ENCODE peak calls at places on chromosomes 2 and 18, in nine cellular contexts. One of them, this sample, is unnamed.

GRCh38 chr18:77118256-77119090 is 14.1 kb downstream of the MBP start:
- DNase-seq in IMR-90: no peak
- DNase-seq in T-helper 9 cell: no peak
- DNase-seq in lower lobe of right lung: no peak
- DNase-seq in cardiac muscle cell: no peak
- DNase-seq in cardiac fibroblast: no peak
- DNase-seq in C1 segment of cervical spinal cord: no peak
- DNase-seq in left cardiac atrium: no peak
- DNase-seq in activated CD8-positive, alpha-beta T cell treated with anti-CD3 and anti-CD28 coated beads, Interleukin-2, amount 10 ng/mL, durations not matched to agents 7 days and 5 days: no peak
- DNase-seq in this sample: no peak

GRCh38 chr2:42249887-42250286 is 80.7 kb downstream of the EML4 start:
- DNase-seq in IMR-90: no peak
- DNase-seq in T-helper 9 cell: no peak
- DNase-seq in lower lobe of right lung: no peak
- DNase-seq in cardiac muscle cell: no peak
- DNase-seq in cardiac fibroblast: no peak
- DNase-seq in C1 segment of cervical spinal cord: no peak
- DNase-seq in left cardiac atrium: no peak
- DNase-seq in activated CD8-positive, alpha-beta T cell treated with anti-CD3 and anti-CD28 coated beads, Interleukin-2, amount 10 ng/mL, durations not matched to agents 7 days and 5 days: no peak
- DNase-seq in this sample: no peak

GRCh38 chr2:156430978-156431358 is 5.2 kb upstream of the GPD2 start:
- DNase-seq in IMR-90: peak; percentile 73
- DNase-seq in T-helper 9 cell: no peak
- DNase-seq in lower lobe of right lung: no peak
- DNase-seq in cardiac muscle cell: peak; percentile 50
- DNase-seq in cardiac fibroblast: peak; percentile 70
- DNase-seq in C1 segment of cervical spinal cord: no peak
- DNase-seq in left cardiac atrium: no peak
- DNase-seq in activated CD8-positive, alpha-beta T cell treated with anti-CD3 and anti-CD28 coated beads, Interleukin-2, amount 10 ng/mL, durations not matched to agents 7 days and 5 days: no peak
- DNase-seq in this sample: peak; percentile 47

GRCh38 chr2:167294031-167294774 is 405.9 kb downstream of the XIRP2 start:
- DNase-seq in IMR-90: peak; percentile 24
- DNase-seq in T-helper 9 cell: no peak
- DNase-seq in lower lobe of right lung: peak; percentile 39
- DNase-seq in cardiac muscle cell: peak; percentile 23
- DNase-seq in cardiac fibroblast: peak; percentile 52
- DNase-seq in C1 segment of cervical spinal cord: no peak
- DNase-seq in left cardiac atrium: no peak
- DNase-seq in activated CD8-positive, alpha-beta T cell treated with anti-CD3 and anti-CD28 coated beads, Interleukin-2, amount 10 ng/mL, durations not matched to agents 7 days and 5 days: no peak
- DNase-seq in this sample: no peak

GRCh38 chr2:191056218-191056617 is 42.2 kb upstream of the STAT1 start:
- DNase-seq in IMR-90: no peak
- DNase-seq in T-helper 9 cell: no peak
- DNase-seq in lower lobe of right lung: no peak
- DNase-seq in cardiac muscle cell: no peak
- DNase-seq in cardiac fibroblast: no peak
- DNase-seq in C1 segment of cervical spinal cord: no peak
- DNase-seq in left cardiac atrium: no peak
- DNase-seq in activated CD8-positive, alpha-beta T cell treated with anti-CD3 and anti-CD28 coated beads, Interleukin-2, amount 10 ng/mL, durations not matched to agents 7 days and 5 days: peak; percentile 54
- DNase-seq in this sample: no peak

GRCh38 chr2:53202063-53202462 is 565.5 kb upstream of the CHAC2 start:
- DNase-seq in IMR-90: peak; percentile 84
- DNase-seq in T-helper 9 cell: no peak
- DNase-seq in lower lobe of right lung: no peak
- DNase-seq in cardiac muscle cell: peak; percentile 80
- DNase-seq in cardiac fibroblast: peak; percentile 78
- DNase-seq in C1 segment of cervical spinal cord: no peak
- DNase-seq in left cardiac atrium: peak; percentile 24
- DNase-seq in activated CD8-positive, alpha-beta T cell treated with anti-CD3 and anti-CD28 coated beads, Interleukin-2, amount 10 ng/mL, durations not matched to agents 7 days and 5 days: no peak
- DNase-seq in this sample: peak; percentile 76

GRCh38 chr2:238096311-238097011 is 3.7 kb upstream of the ESPNL start:
- DNase-seq in IMR-90: no peak
- DNase-seq in T-helper 9 cell: no peak
- DNase-seq in lower lobe of right lung: no peak
- DNase-seq in cardiac muscle cell: no peak
- DNase-seq in cardiac fibroblast: no peak
- DNase-seq in C1 segment of cervical spinal cord: no peak
- DNase-seq in left cardiac atrium: no peak
- DNase-seq in activated CD8-positive, alpha-beta T cell treated with anti-CD3 and anti-CD28 coated beads, Interleukin-2, amount 10 ng/mL, durations not matched to agents 7 days and 5 days: peak; percentile 19
- DNase-seq in this sample: no peak

GRCh38 chr18:11668441-11669169 is 20.5 kb upstream of the GNAL start:
- DNase-seq in IMR-90: no peak
- DNase-seq in T-helper 9 cell: no peak
- DNase-seq in lower lobe of right lung: no peak
- DNase-seq in cardiac muscle cell: no peak
- DNase-seq in cardiac fibroblast: no peak
- DNase-seq in C1 segment of cervical spinal cord: no peak
- DNase-seq in left cardiac atrium: no peak
- DNase-seq in activated CD8-positive, alpha-beta T cell treated with anti-CD3 and anti-CD28 coated beads, Interleukin-2, amount 10 ng/mL, durations not matched to agents 7 days and 5 days: no peak
- DNase-seq in this sample: no peak

GRCh38 chr18:13241083-13241892 is 22.7 kb downstream of the LDLRAD4 start:
- DNase-seq in IMR-90: no peak
- DNase-seq in T-helper 9 cell: no peak
- DNase-seq in lower lobe of right lung: peak; percentile 45
- DNase-seq in cardiac muscle cell: no peak
- DNase-seq in cardiac fibroblast: no peak
- DNase-seq in C1 segment of cervical spinal cord: no peak
- DNase-seq in left cardiac atrium: no peak
- DNase-seq in activated CD8-positive, alpha-beta T cell treated with anti-CD3 and anti-CD28 coated beads, Interleukin-2, amount 10 ng/mL, durations not matched to agents 7 days and 5 days: no peak
- DNase-seq in this sample: no peak

GRCh38 chr2:173159794-173160463 is 84.3 kb downstream of the MAP3K20 start:
- DNase-seq in IMR-90: peak; percentile 99
- DNase-seq in T-helper 9 cell: no peak
- DNase-seq in lower lobe of right lung: peak; percentile 90
- DNase-seq in cardiac muscle cell: peak; percentile 99
- DNase-seq in cardiac fibroblast: peak; percentile 99
- DNase-seq in C1 segment of cervical spinal cord: peak; percentile 35
- DNase-seq in left cardiac atrium: peak; percentile 93
- DNase-seq in activated CD8-positive, alpha-beta T cell treated with anti-CD3 and anti-CD28 coated beads, Interleukin-2, amount 10 ng/mL, durations not matched to agents 7 days and 5 days: no peak
- DNase-seq in this sample: peak; percentile 85

GRCh38 chr2:207505728-207506127 is 24.0 kb upstream of the CREB1 start:
- DNase-seq in IMR-90: peak; percentile 80
- DNase-seq in T-helper 9 cell: no peak
- DNase-seq in lower lobe of right lung: no peak
- DNase-seq in cardiac muscle cell: peak; percentile 83
- DNase-seq in cardiac fibroblast: peak; percentile 94
- DNase-seq in C1 segment of cervical spinal cord: no peak
- DNase-seq in left cardiac atrium: no peak
- DNase-seq in activated CD8-positive, alpha-beta T cell treated with anti-CD3 and anti-CD28 coated beads, Interleukin-2, amount 10 ng/mL, durations not matched to agents 7 days and 5 days: peak; percentile 36
- DNase-seq in this sample: peak; percentile 94

GRCh38 chr2:111667542-111668273 is 216.3 kb downstream of the ANAPC1 start:
- DNase-seq in IMR-90: peak; percentile 81
- DNase-seq in T-helper 9 cell: no peak
- DNase-seq in lower lobe of right lung: no peak
- DNase-seq in cardiac muscle cell: peak; percentile 89
- DNase-seq in cardiac fibroblast: peak; percentile 87
- DNase-seq in C1 segment of cervical spinal cord: no peak
- DNase-seq in left cardiac atrium: peak; percentile 36
- DNase-seq in activated CD8-positive, alpha-beta T cell treated with anti-CD3 and anti-CD28 coated beads, Interleukin-2, amount 10 ng/mL, durations not matched to agents 7 days and 5 days: peak; percentile 20
- DNase-seq in this sample: peak; percentile 42

GRCh38 chr2:61471905-61472805 is 1.3 kb upstream of the USP34 start:
- DNase-seq in IMR-90: peak; percentile 29
- DNase-seq in T-helper 9 cell: no peak
- DNase-seq in lower lobe of right lung: no peak
- DNase-seq in cardiac muscle cell: peak; percentile 20
- DNase-seq in cardiac fibroblast: peak; percentile 38
- DNase-seq in C1 segment of cervical spinal cord: no peak
- DNase-seq in left cardiac atrium: no peak
- DNase-seq in activated CD8-positive, alpha-beta T cell treated with anti-CD3 and anti-CD28 coated beads, Interleukin-2, amount 10 ng/mL, durations not matched to agents 7 days and 5 days: peak; percentile 48
- DNase-seq in this sample: no peak

GRCh38 chr2:173254659-173255058 is 100.0 kb upstream of the CDCA7 start:
- DNase-seq in IMR-90: no peak
- DNase-seq in T-helper 9 cell: no peak
- DNase-seq in lower lobe of right lung: no peak
- DNase-seq in cardiac muscle cell: no peak
- DNase-seq in cardiac fibroblast: no peak
- DNase-seq in C1 segment of cervical spinal cord: no peak
- DNase-seq in left cardiac atrium: no peak
- DNase-seq in activated CD8-positive, alpha-beta T cell treated with anti-CD3 and anti-CD28 coated beads, Interleukin-2, amount 10 ng/mL, durations not matched to agents 7 days and 5 days: no peak
- DNase-seq in this sample: no peak

GRCh38 chr2:36403675-36404230 is 48.2 kb downstream of the CRIM1 start:
- DNase-seq in IMR-90: peak; percentile 84
- DNase-seq in T-helper 9 cell: no peak
- DNase-seq in lower lobe of right lung: no peak
- DNase-seq in cardiac muscle cell: no peak
- DNase-seq in cardiac fibroblast: peak; percentile 72
- DNase-seq in C1 segment of cervical spinal cord: no peak
- DNase-seq in left cardiac atrium: no peak
- DNase-seq in activated CD8-positive, alpha-beta T cell treated with anti-CD3 and anti-CD28 coated beads, Interleukin-2, amount 10 ng/mL, durations not matched to agents 7 days and 5 days: no peak
- DNase-seq in this sample: peak; percentile 100

GRCh38 chr2:102245266-102246151 is 58.7 kb downstream of the IL1RL2 start:
- DNase-seq in IMR-90: peak; percentile 18
- DNase-seq in T-helper 9 cell: no peak
- DNase-seq in lower lobe of right lung: no peak
- DNase-seq in cardiac muscle cell: peak; percentile 33
- DNase-seq in cardiac fibroblast: peak; percentile 56
- DNase-seq in C1 segment of cervical spinal cord: no peak
- DNase-seq in left cardiac atrium: no peak
- DNase-seq in activated CD8-positive, alpha-beta T cell treated with anti-CD3 and anti-CD28 coated beads, Interleukin-2, amount 10 ng/mL, durations not matched to agents 7 days and 5 days: no peak
- DNase-seq in this sample: no peak

GRCh38 chr2:79993144-79993543 is 311.4 kb downstream of the LRRTM1 start:
- DNase-seq in IMR-90: no peak
- DNase-seq in T-helper 9 cell: no peak
- DNase-seq in lower lobe of right lung: no peak
- DNase-seq in cardiac muscle cell: no peak
- DNase-seq in cardiac fibroblast: no peak
- DNase-seq in C1 segment of cervical spinal cord: no peak
- DNase-seq in left cardiac atrium: no peak
- DNase-seq in activated CD8-positive, alpha-beta T cell treated with anti-CD3 and anti-CD28 coated beads, Interleukin-2, amount 10 ng/mL, durations not matched to agents 7 days and 5 days: no peak
- DNase-seq in this sample: no peak

GRCh38 chr18:45672637-45673036 is 51.3 kb upstream of the SLC14A1 start:
- DNase-seq in IMR-90: no peak
- DNase-seq in T-helper 9 cell: no peak
- DNase-seq in lower lobe of right lung: no peak
- DNase-seq in cardiac muscle cell: no peak
- DNase-seq in cardiac fibroblast: no peak
- DNase-seq in C1 segment of cervical spinal cord: no peak
- DNase-seq in left cardiac atrium: no peak
- DNase-seq in activated CD8-positive, alpha-beta T cell treated with anti-CD3 and anti-CD28 coated beads, Interleukin-2, amount 10 ng/mL, durations not matched to agents 7 days and 5 days: no peak
- DNase-seq in this sample: no peak

GRCh38 chr2:177651833-177652232 is 259.3 kb downstream of the AGPS start:
- DNase-seq in IMR-90: no peak
- DNase-seq in T-helper 9 cell: no peak
- DNase-seq in lower lobe of right lung: no peak
- DNase-seq in cardiac muscle cell: no peak
- DNase-seq in cardiac fibroblast: no peak
- DNase-seq in C1 segment of cervical spinal cord: no peak
- DNase-seq in left cardiac atrium: no peak
- DNase-seq in activated CD8-positive, alpha-beta T cell treated with anti-CD3 and anti-CD28 coated beads, Interleukin-2, amount 10 ng/mL, durations not matched to agents 7 days and 5 days: no peak
- DNase-seq in this sample: no peak

GRCh38 chr2:67290451-67290991 is 106.6 kb upstream of the ETAA1 start:
- DNase-seq in IMR-90: peak; percentile 93
- DNase-seq in T-helper 9 cell: no peak
- DNase-seq in lower lobe of right lung: no peak
- DNase-seq in cardiac muscle cell: peak; percentile 56
- DNase-seq in cardiac fibroblast: peak; percentile 86
- DNase-seq in C1 segment of cervical spinal cord: no peak
- DNase-seq in left cardiac atrium: no peak
- DNase-seq in activated CD8-positive, alpha-beta T cell treated with anti-CD3 and anti-CD28 coated beads, Interleukin-2, amount 10 ng/mL, durations not matched to agents 7 days and 5 days: no peak
- DNase-seq in this sample: peak; percentile 97

GRCh38 chr2:213490087-213490486 is 205.8 kb downstream of the SPAG16 start:
- DNase-seq in IMR-90: no peak
- DNase-seq in T-helper 9 cell: no peak
- DNase-seq in lower lobe of right lung: no peak
- DNase-seq in cardiac muscle cell: no peak
- DNase-seq in cardiac fibroblast: no peak
- DNase-seq in C1 segment of cervical spinal cord: no peak
- DNase-seq in left cardiac atrium: no peak
- DNase-seq in activated CD8-positive, alpha-beta T cell treated with anti-CD3 and anti-CD28 coated beads, Interleukin-2, amount 10 ng/mL, durations not matched to agents 7 days and 5 days: no peak
- DNase-seq in this sample: no peak

GRCh38 chr2:240401308-240401707 is 34.2 kb upstream of the GPC1 start:
- DNase-seq in IMR-90: no peak
- DNase-seq in T-helper 9 cell: no peak
- DNase-seq in lower lobe of right lung: no peak
- DNase-seq in cardiac muscle cell: no peak
- DNase-seq in cardiac fibroblast: no peak
- DNase-seq in C1 segment of cervical spinal cord: no peak
- DNase-seq in left cardiac atrium: peak; percentile 11
- DNase-seq in activated CD8-positive, alpha-beta T cell treated with anti-CD3 and anti-CD28 coated beads, Interleukin-2, amount 10 ng/mL, durations not matched to agents 7 days and 5 days: no peak
- DNase-seq in this sample: no peak

GRCh38 chr2:130869441-130870160 is 32.9 kb downstream of the ARHGEF4 start:
- DNase-seq in IMR-90: no peak
- DNase-seq in T-helper 9 cell: no peak
- DNase-seq in lower lobe of right lung: no peak
- DNase-seq in cardiac muscle cell: peak; percentile 25
- DNase-seq in cardiac fibroblast: no peak
- DNase-seq in C1 segment of cervical spinal cord: peak; percentile 59
- DNase-seq in left cardiac atrium: no peak
- DNase-seq in activated CD8-positive, alpha-beta T cell treated with anti-CD3 and anti-CD28 coated beads, Interleukin-2, amount 10 ng/mL, durations not matched to agents 7 days and 5 days: no peak
- DNase-seq in this sample: no peak

GRCh38 chr2:182360012-182360662 is 66.7 kb downstream of the PDE1A start:
- DNase-seq in IMR-90: peak; percentile 79
- DNase-seq in T-helper 9 cell: no peak
- DNase-seq in lower lobe of right lung: no peak
- DNase-seq in cardiac muscle cell: peak; percentile 94
- DNase-seq in cardiac fibroblast: peak; percentile 86
- DNase-seq in C1 segment of cervical spinal cord: no peak
- DNase-seq in left cardiac atrium: peak; percentile 64
- DNase-seq in activated CD8-positive, alpha-beta T cell treated with anti-CD3 and anti-CD28 coated beads, Interleukin-2, amount 10 ng/mL, durations not matched to agents 7 days and 5 days: no peak
- DNase-seq in this sample: no peak

GRCh38 chr2:143700865-143701264 is 571.6 kb downstream of the ARHGAP15 start:
- DNase-seq in IMR-90: no peak
- DNase-seq in T-helper 9 cell: no peak
- DNase-seq in lower lobe of right lung: no peak
- DNase-seq in cardiac muscle cell: peak; percentile 53
- DNase-seq in cardiac fibroblast: no peak
- DNase-seq in C1 segment of cervical spinal cord: no peak
- DNase-seq in left cardiac atrium: no peak
- DNase-seq in activated CD8-positive, alpha-beta T cell treated with anti-CD3 and anti-CD28 coated beads, Interleukin-2, amount 10 ng/mL, durations not matched to agents 7 days and 5 days: no peak
- DNase-seq in this sample: no peak

GRCh38 chr2:15955232-15955983 is 15.1 kb downstream of the MYCN start:
- DNase-seq in IMR-90: no peak
- DNase-seq in T-helper 9 cell: no peak
- DNase-seq in lower lobe of right lung: no peak
- DNase-seq in cardiac muscle cell: no peak
- DNase-seq in cardiac fibroblast: no peak
- DNase-seq in C1 segment of cervical spinal cord: no peak
- DNase-seq in left cardiac atrium: no peak
- DNase-seq in activated CD8-positive, alpha-beta T cell treated with anti-CD3 and anti-CD28 coated beads, Interleukin-2, amount 10 ng/mL, durations not matched to agents 7 days and 5 days: no peak
- DNase-seq in this sample: no peak

GRCh38 chr2:38529208-38529607 is 73.5 kb downstream of the HNRNPLL start:
- DNase-seq in IMR-90: no peak
- DNase-seq in T-helper 9 cell: no peak
- DNase-seq in lower lobe of right lung: no peak
- DNase-seq in cardiac muscle cell: no peak
- DNase-seq in cardiac fibroblast: no peak
- DNase-seq in C1 segment of cervical spinal cord: no peak
- DNase-seq in left cardiac atrium: no peak
- DNase-seq in activated CD8-positive, alpha-beta T cell treated with anti-CD3 and anti-CD28 coated beads, Interleukin-2, amount 10 ng/mL, durations not matched to agents 7 days and 5 days: no peak
- DNase-seq in this sample: no peak

GRCh38 chr2:27096748-27097297 is 10.3 kb downstream of the KHK start:
- DNase-seq in IMR-90: no peak
- DNase-seq in T-helper 9 cell: no peak
- DNase-seq in lower lobe of right lung: no peak
- DNase-seq in cardiac muscle cell: no peak
- DNase-seq in cardiac fibroblast: no peak
- DNase-seq in C1 segment of cervical spinal cord: no peak
- DNase-seq in left cardiac atrium: no peak
- DNase-seq in activated CD8-positive, alpha-beta T cell treated with anti-CD3 and anti-CD28 coated beads, Interleukin-2, amount 10 ng/mL, durations not matched to agents 7 days and 5 days: no peak
- DNase-seq in this sample: no peak

GRCh38 chr2:26988165-26988879 is 17.9 kb downstream of the MAPRE3 start:
- DNase-seq in IMR-90: peak; percentile 86
- DNase-seq in T-helper 9 cell: no peak
- DNase-seq in lower lobe of right lung: no peak
- DNase-seq in cardiac muscle cell: peak; percentile 83
- DNase-seq in cardiac fibroblast: peak; percentile 84
- DNase-seq in C1 segment of cervical spinal cord: no peak
- DNase-seq in left cardiac atrium: no peak
- DNase-seq in activated CD8-positive, alpha-beta T cell treated with anti-CD3 and anti-CD28 coated beads, Interleukin-2, amount 10 ng/mL, durations not matched to agents 7 days and 5 days: no peak
- DNase-seq in this sample: peak; percentile 87

GRCh38 chr2:27871805-27872204 is 18.4 kb downstream of the RBKS start:
- DNase-seq in IMR-90: no peak
- DNase-seq in T-helper 9 cell: no peak
- DNase-seq in lower lobe of right lung: no peak
- DNase-seq in cardiac muscle cell: no peak
- DNase-seq in cardiac fibroblast: no peak
- DNase-seq in C1 segment of cervical spinal cord: no peak
- DNase-seq in left cardiac atrium: no peak
- DNase-seq in activated CD8-positive, alpha-beta T cell treated with anti-CD3 and anti-CD28 coated beads, Interleukin-2, amount 10 ng/mL, durations not matched to agents 7 days and 5 days: no peak
- DNase-seq in this sample: no peak

GRCh38 chr2:142189506-142189905 is 58.7 kb upstream of the LRP1B start:
- DNase-seq in IMR-90: peak; percentile 30
- DNase-seq in T-helper 9 cell: no peak
- DNase-seq in lower lobe of right lung: no peak
- DNase-seq in cardiac muscle cell: no peak
- DNase-seq in cardiac fibroblast: no peak
- DNase-seq in C1 segment of cervical spinal cord: no peak
- DNase-seq in left cardiac atrium: no peak
- DNase-seq in activated CD8-positive, alpha-beta T cell treated with anti-CD3 and anti-CD28 coated beads, Interleukin-2, amount 10 ng/mL, durations not matched to agents 7 days and 5 days: no peak
- DNase-seq in this sample: no peak